ENCODE peak calls at places on chromosomes 4 and X, in seven cellular contexts. B, D, Z, Q, V, X and C are unnamed samples.

GRCh38 chr4:159828687-159829086 is 725.8 kb downstream of the RAPGEF2 start:
- DNase-seq in B (no peak), V (no peak), D (no peak), Q (no peak), Z (no peak), X (no peak), C (no peak)

GRCh38 chrX:389021-389441 is 2.3 kb upstream of the PPP2R3B start:
- DNase-seq in B (peak), Z (no peak), V (peak), Q (no peak), X (no peak), D (no peak), C (no peak)

GRCh38 chrX:64975989-64976672 is at the start of gene ZC4H2:
- DNase-seq in Q (peak), Z (peak), B (peak), V (peak), D (peak), X (peak), C (peak)

GRCh38 chr4:67198757-67199156 is 346.5 kb downstream of the CENPC start:
- DNase-seq in B (no peak), D (peak), X (no peak), Q (no peak), V (peak), Z (no peak), C (no peak)

GRCh38 chrX:68504237-68504636 is 5.4 kb downstream of the YIPF6 start:
- DNase-seq in Z (no peak), D (no peak), B (no peak), Q (no peak), X (peak), V (peak), C (no peak)

GRCh38 chr4:4333265-4333706 is 43.2 kb downstream of the ZBTB49 start:
- DNase-seq in X (peak), V (peak), Z (no peak), Q (no peak), D (peak), B (peak), C (no peak)

GRCh38 chr4:57119054-57119651 is 9.0 kb upstream of the IGFBP7 start:
- DNase-seq in D (peak), Q (no peak), V (peak), Z (no peak), B (no peak), X (peak), C (no peak)

GRCh38 chr4:31370866-31371465 is 650.8 kb downstream of the PCDH7 start:
- DNase-seq in X (peak), V (peak), D (peak), Q (peak), Z (peak), B (no peak), C (no peak)

GRCh38 chrX:110394653-110395052 is 36.0 kb downstream of the RTL9 start:
- DNase-seq in X (peak), V (peak), D (peak), Z (no peak), B (no peak), Q (no peak), C (no peak)

GRCh38 chr4:109406337-109406931 is 27.2 kb upstream of the SEC24B start:
- DNase-seq in D (peak), Z (peak), V (peak), B (no peak), Q (peak), X (peak), C (no peak)

GRCh38 chr4:48237996-48238645 is 31.5 kb downstream of the TEC start:
- DNase-seq in Q (no peak), D (no peak), X (peak), V (no peak), B (no peak), Z (no peak), C (no peak)

GRCh38 chrX:48471504-48471903 is 1.4 kb upstream of the SLC38A5 start:
- DNase-seq in V (no peak), Q (no peak), X (no peak), B (no peak), Z (no peak), D (no peak), C (no peak)

GRCh38 chrX:28586291-28586690 is 955 bp upstream of the IL1RAPL1 start:
- DNase-seq in D (peak), V (peak), X (peak), Q (peak), B (no peak), Z (no peak), C (no peak)

GRCh38 chr4:158255727-158256324 is 45.5 kb downstream of the TMEM144 start:
- DNase-seq in X (peak), B (no peak), D (peak), Q (no peak), Z (peak), V (peak), C (no peak)

GRCh38 chr4:78938474-78938867 is 767 bp downstream of the PAQR3 start:
- DNase-seq in X (no peak), Q (no peak), Z (no peak), B (no peak), V (no peak), D (no peak), C (no peak)

GRCh38 chr4:2910409-2910808 is 52.8 kb downstream of the NOP14 start:
- DNase-seq in Z (no peak), X (no peak), B (no peak), V (no peak), Q (no peak), D (no peak), C (no peak)

GRCh38 chr4:10047967-10048366 is 26.7 kb upstream of the SLC2A9 start:
- DNase-seq in X (no peak), Q (no peak), Z (no peak), B (no peak), V (no peak), D (no peak), C (no peak)

GRCh38 chrX:17412692-17413091 is 37.7 kb downstream of the NHS start:
- DNase-seq in V (peak), D (no peak), X (peak), B (no peak), Z (no peak), Q (no peak), C (no peak)

GRCh38 chr4:182955411-182955810 is 38.2 kb upstream of the DCTD start:
- DNase-seq in Z (no peak), Q (no peak), V (no peak), B (no peak), D (no peak), X (peak), C (no peak)

GRCh38 chr4:119736559-119736958 is 108.0 kb upstream of the PDE5A start:
- DNase-seq in V (no peak), B (no peak), D (no peak), Q (no peak), Z (no peak), X (no peak), C (no peak)

GRCh38 chr4:22587253-22587652 is 71.4 kb upstream of the ADGRA3 start:
- DNase-seq in Z (no peak), D (no peak), V (no peak), Q (no peak), X (no peak), B (no peak), C (no peak)

GRCh38 chr4:94126669-94127068 is 81.0 kb upstream of the SMARCAD1 start:
- DNase-seq in B (no peak), D (peak), Z (no peak), X (no peak), Q (no peak), V (peak), C (no peak)

GRCh38 chrX:18879144-18879543 is 104.8 kb downstream of the PHKA2 start:
- DNase-seq in V (no peak), Z (no peak), D (peak), Q (no peak), B (no peak), X (no peak), C (no peak)

GRCh38 chrX:3990569-3990968 is 277.1 kb upstream of the PRKX start:
- DNase-seq in B (no peak), Z (no peak), V (no peak), D (peak), Q (peak), X (no peak), C (no peak)

GRCh38 chr4:25879991-25880641 is 17.3 kb upstream of the SEL1L3 start:
- DNase-seq in Q (no peak), Z (no peak), X (no peak), B (no peak), V (no peak), D (no peak), C (no peak)

GRCh38 chr4:151176711-151177110 is 77.3 kb downstream of the RPS3A start:
- DNase-seq in Q (no peak), X (no peak), Z (no peak), B (no peak), D (no peak), V (no peak), C (no peak)

GRCh38 chr4:75916091-75916661 is 13.9 kb upstream of the PPEF2 start:
- DNase-seq in V (peak), D (peak), Z (peak), B (no peak), X (peak), Q (peak), C (no peak)

GRCh38 chr4:54898163-54898562 is 227.2 kb downstream of the KDR start:
- DNase-seq in X (peak), D (no peak), Z (no peak), V (no peak), B (no peak), Q (no peak), C (no peak)

GRCh38 chrX:24466025-24466424 is 939 bp downstream of the PDK3 start:
- DNase-seq in Q (peak), Z (no peak), V (no peak), X (no peak), B (no peak), D (no peak), C (no peak)

DNA sequence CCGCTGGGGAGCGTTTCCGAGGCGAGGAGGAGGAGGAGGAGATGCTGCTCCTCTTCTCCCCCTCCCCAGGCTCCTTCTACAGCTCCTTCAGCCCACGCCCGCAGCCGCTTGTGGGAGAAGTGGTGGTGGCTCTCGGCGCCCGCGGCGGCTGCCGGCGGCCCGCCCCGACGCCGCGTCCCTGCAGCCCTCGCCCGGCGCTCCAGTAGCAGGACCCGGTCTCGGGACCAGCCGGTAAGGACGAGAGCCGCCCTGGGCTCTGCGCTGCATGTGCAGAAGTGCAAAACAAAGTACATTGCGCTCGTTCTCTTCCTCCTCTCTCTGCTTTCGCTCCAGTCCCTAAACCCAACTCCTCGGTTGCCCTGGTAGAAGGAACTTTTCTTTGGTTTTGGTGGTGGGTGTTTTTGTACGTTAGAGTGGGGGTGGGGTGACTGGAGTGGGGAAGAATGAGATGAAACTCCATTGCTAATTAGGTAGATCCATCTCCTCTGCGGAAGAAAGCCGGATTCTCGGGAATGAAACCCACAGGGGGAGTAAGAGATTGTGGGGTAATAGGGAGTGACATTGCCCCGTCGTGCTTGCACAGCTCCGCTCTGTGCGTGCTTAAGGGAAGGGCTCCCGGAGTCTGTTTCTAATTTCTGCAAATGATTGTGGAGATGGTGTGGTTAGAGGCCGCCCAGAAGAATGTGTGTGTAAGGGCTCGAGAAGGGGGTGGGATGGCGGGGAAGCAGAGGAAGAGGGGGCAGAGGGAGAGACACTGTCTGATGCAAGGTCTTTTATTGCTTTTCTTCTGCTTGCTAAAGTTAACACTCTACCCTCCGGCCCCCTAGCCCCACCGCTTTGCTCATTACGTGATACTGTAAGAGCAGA is 677 bp downstream of the PTPN13 start:
- DNase-seq in Q (peak), X (peak), D (peak), V (peak), Z (peak), B (peak), C (peak)
- TF ChIP-seq CTCF in Q (no peak), X (peak), D (peak), V (peak), Z (no peak), B (no peak), C (peak)

GRCh38 chr4:184473515-184474260 is 662 bp downstream of the IRF2 start:
- DNase-seq in Q (peak), Z (peak), X (peak), B (no peak), D (peak), V (no peak), C (peak)

GRCh38 chr4:184470785-184471110 is 3.6 kb downstream of the IRF2 start:
- DNase-seq in V (no peak), X (no peak), D (no peak), B (no peak), Q (no peak), Z (no peak), C (no peak)

GRCh38 chr4:184473265-184473514 is 1.2 kb downstream of the IRF2 start:
- DNase-seq in B (no peak), X (no peak), Z (no peak), Q (no peak), D (no peak), V (no peak), C (no peak)

GRCh38 chr4:184472540-184473264 is 1.6 kb downstream of the IRF2 start:
- DNase-seq in X (peak), Z (peak), V (peak), B (no peak), Q (peak), D (peak), C (peak)

GRCh38 chr4:184471872-184472539 is 2.3 kb downstream of the IRF2 start:
- DNase-seq in Q (no peak), Z (peak), X (peak), B (no peak), V (peak), D (peak), C (no peak)
- TF ChIP-seq CTCF in Q (no peak), Z (no peak), X (no peak), B (no peak), V (peak), D (peak), C (no peak)

DNA sequence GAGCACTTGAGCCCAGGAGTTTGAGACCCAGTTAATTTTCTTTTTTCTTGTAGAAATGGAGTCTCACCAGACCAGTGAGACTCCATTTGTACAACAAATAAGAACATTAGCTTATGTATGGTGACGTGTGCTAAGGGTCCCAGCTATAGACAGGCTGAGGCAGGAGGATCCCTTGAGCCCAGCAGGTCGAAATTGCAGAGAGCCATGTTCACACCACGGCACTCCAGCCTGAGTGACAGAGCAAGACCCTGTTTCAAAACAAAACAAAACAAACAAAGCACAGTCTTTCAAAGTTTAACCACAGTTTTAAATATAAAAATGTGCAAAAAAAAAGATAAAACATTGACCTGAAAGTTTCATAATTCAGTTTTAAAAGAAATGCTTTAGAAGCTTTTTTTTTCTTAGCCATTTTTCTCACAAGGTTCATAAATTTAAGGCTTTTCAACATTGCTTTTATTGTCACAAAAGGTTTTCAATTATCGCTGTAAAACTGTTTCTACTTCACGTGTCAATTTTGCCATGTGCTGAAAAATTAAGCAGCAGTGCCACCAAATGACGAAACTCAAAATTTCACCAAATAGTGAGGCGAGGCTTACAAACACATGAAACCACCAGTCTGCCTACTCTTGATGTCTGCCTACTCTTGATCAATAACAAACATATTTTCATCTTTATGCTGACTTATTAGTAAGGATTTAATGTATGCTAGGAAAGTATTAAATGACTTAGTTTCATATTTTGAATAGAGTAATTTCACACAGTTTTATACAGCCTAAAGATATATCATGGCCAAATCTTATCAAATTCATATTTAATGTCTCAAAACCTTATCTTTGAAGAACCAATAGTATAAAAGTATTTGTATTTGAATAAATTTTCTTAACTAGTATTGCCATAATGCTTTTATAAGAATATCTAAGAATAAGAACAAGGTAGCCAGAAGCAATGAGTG is 126.3 kb downstream of the NEK1 start:
- DNase-seq in D (peak), Q (peak), Z (peak), X (peak), B (peak), V (peak), C (peak)
- TF ChIP-seq CTCF in D (peak), Q (peak), Z (peak), X (peak), B (peak), V (peak), C (peak)

GRCh38 chr4:101417046-101417445 is 69.7 kb upstream of the PPP3CA start:
- DNase-seq in V (no peak), B (no peak), X (no peak), Q (no peak), D (no peak), Z (no peak), C (no peak)
- TF ChIP-seq CTCF in V (no peak), B (no peak), X (no peak), Q (no peak), D (no peak), Z (no peak), C (no peak)

GRCh38 chr4:59247032-59247431 is 1953.1 kb upstream of the ADGRL3 start:
- DNase-seq in V (no peak), D (no peak), Q (no peak), B (no peak), X (peak), Z (no peak), C (no peak)
- TF ChIP-seq CTCF in V (peak), D (peak), Q (peak), B (peak), X (no peak), Z (peak), C (peak)

GRCh38 chr4:185640809-185641675 is 105.7 kb upstream of the PDLIM3 start:
- DNase-seq in Z (peak), Q (no peak), X (peak), D (peak), B (no peak), V (peak), C (no peak)
- TF ChIP-seq CTCF in Z (peak), Q (peak), X (peak), D (peak), B (peak), V (peak), C (peak)

DNA sequence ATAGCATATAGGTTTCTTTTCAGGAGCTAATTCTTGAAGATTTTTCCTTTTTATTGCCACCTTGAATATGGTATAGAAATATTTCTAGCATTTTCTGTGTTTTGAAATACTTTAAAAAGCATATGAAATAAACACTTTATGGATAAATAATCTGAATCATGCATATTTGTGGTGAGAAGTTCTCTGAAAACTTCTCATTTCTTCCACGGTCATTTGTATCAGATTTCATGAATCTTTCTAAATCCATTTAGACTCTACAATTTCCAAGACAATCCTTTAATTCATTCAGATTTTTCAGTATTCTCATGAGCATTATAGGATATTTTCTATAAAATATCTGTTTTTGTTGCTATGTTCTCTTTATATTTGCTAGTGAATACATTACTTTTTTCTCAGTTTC is 16.2 kb upstream of the CA5B start:
- DNase-seq in Z (no peak), Q (no peak), B (no peak), V (peak), D (no peak), X (no peak), C (no peak)
- TF ChIP-seq CTCF in Z (no peak), Q (no peak), B (no peak), V (no peak), D (no peak), X (no peak), C (no peak)

GRCh38 chr4:102623622-102624021 is 122.5 kb downstream of the NFKB1 start:
- DNase-seq in Z (no peak), B (peak), V (peak), D (peak), X (peak), Q (no peak), C (no peak)
- TF ChIP-seq CTCF in Z (peak), B (no peak), V (peak), D (peak), X (peak), Q (no peak), C (peak)